ENCODE peak calls at places on chromosomes 7 and 10, in nine cellular contexts. S is NCI-H1694 treated with DMSO at 0.1 percent for 48 hours, Y is HuH-7.5, C is activated T-cell treated with anti-CD3 and anti-CD28 coated beads for 1 hour, Q is amniotic stem cell, E is D341Med, T is dermis blood vessel endothelial cell, A is midbrain, O is HCEC 1CT. U is an unnamed sample.

GRCh38 chr10:59770689-59771088 is 17.4 kb upstream of the MRLN start:
- DNase-seq in T (no peak), C (no peak), E (no peak), Y (no peak), A (no peak), O (no peak), Q (no peak), S (no peak), U (no peak)

GRCh38 chr10:6738464-6738824 is 158.4 kb upstream of the PRKCQ start:
- DNase-seq in E (no peak), Y (no peak), C (no peak), T (no peak), S (no peak), O (no peak), A (no peak), Q (no peak), U (no peak)

GRCh38 chr10:129968937-129969527 is 5.0 kb upstream of the EBF3 start:
- DNase-seq in E (peak; percentile 58), Q (no peak), C (no peak), Y (no peak), T (peak; percentile 87), A (no peak), O (no peak), S (no peak), U (peak; percentile 52)

GRCh38 chr10:10986606-10987005 is 31.1 kb upstream of the CELF2 start:
- DNase-seq in S (no peak), A (no peak), T (no peak), O (no peak), C (no peak), Q (no peak), E (no peak), Y (no peak), U (no peak)

GRCh38 chr10:70740441-70741288 is 44.5 kb downstream of the TBATA start:
- DNase-seq in T (no peak), E (no peak), A (no peak), S (no peak), O (no peak), Q (no peak), Y (no peak), C (no peak), U (no peak)

GRCh38 chr7:27375958-27376357 is 133.4 kb downstream of the EVX1 start:
- DNase-seq in C (no peak), Q (no peak), Y (no peak), A (peak; percentile 15), O (no peak), S (no peak), T (peak; percentile 5), E (no peak), U (no peak)

GRCh38 chr10:107022600-107023354 is 141.7 kb downstream of the SORCS1 start:
- DNase-seq in E (no peak), T (no peak), C (no peak), S (no peak), O (no peak), A (no peak), Q (no peak), Y (no peak), U (no peak)

GRCh38 chr10:97203220-97203619 is 17.5 kb upstream of the SLIT1 start:
- DNase-seq in S (no peak), E (no peak), C (no peak), T (no peak), O (no peak), Y (no peak), A (no peak), Q (no peak), U (no peak)

GRCh38 chr10:70786799-70787415 is 1.7 kb upstream of the TBATA start:
- DNase-seq in Q (no peak), A (no peak), C (no peak), S (no peak), T (no peak), Y (no peak), E (no peak), O (peak; percentile 42), U (peak; percentile 22)